ENCODE peak calls at places on chromosome 20, in six cellular contexts. One of them, this sample, is unnamed. For H3K79me2, the result is how much of the 10 kb centered on the place peaks cover.

GRCh38 chr20:11216451-11217314 is 542.9 kb upstream of the JAG1 start:
- DNase-seq in GM23338: no peak
- DNase-seq in OCI-LY7: no peak
- DNase-seq in keratinocyte: no peak
- DNase-seq in GM23248: peak
- DNase-seq in neural progenitor cell: no peak
- DNase-seq in this sample: peak

GRCh38 chr20:23508896-23509579 is 18.1 kb downstream of the CST8 start:
- DNase-seq in GM23248: no peak
- DNase-seq in keratinocyte: no peak
- DNase-seq in neural progenitor cell: peak
- DNase-seq in OCI-LY7: no peak
- DNase-seq in GM23338: no peak
- DNase-seq in this sample: no peak

GRCh38 chr20:61654726-61655125 is 402.7 kb downstream of the CDH4 start:
- DNase-seq in OCI-LY7: no peak
- DNase-seq in neural progenitor cell: no peak
- DNase-seq in GM23338: no peak
- DNase-seq in GM23248: no peak
- DNase-seq in keratinocyte: no peak
- DNase-seq in this sample: no peak

GRCh38 chr20:45592574-45593189 is 13.6 kb upstream of the WFDC8 start:
- DNase-seq in GM23338: peak
- DNase-seq in GM23248: peak
- DNase-seq in neural progenitor cell: peak
- DNase-seq in keratinocyte: no peak
- DNase-seq in OCI-LY7: peak
- DNase-seq in this sample: peak

GRCh38 chr20:33993800-33994623 is at the start of gene RALY:
- DNase-seq in OCI-LY7: peak
- DNase-seq in keratinocyte: no peak
- DNase-seq in GM23248: peak
- DNase-seq in neural progenitor cell: peak
- DNase-seq in GM23338: peak
- DNase-seq in this sample: peak

GRCh38 chr20:31633339-31633914 is 4.3 kb upstream of the COX4I2 start:
- DNase-seq in GM23338: no peak
- DNase-seq in keratinocyte: no peak
- DNase-seq in GM23248: no peak
- DNase-seq in neural progenitor cell: no peak
- DNase-seq in OCI-LY7: no peak
- DNase-seq in this sample: peak

GRCh38 chr20:19767070-19767469 is 9.0 kb downstream of the RIN2 start:
- DNase-seq in GM23248: no peak
- DNase-seq in GM23338: no peak
- DNase-seq in keratinocyte: no peak
- DNase-seq in neural progenitor cell: no peak
- DNase-seq in OCI-LY7: no peak
- DNase-seq in this sample: peak

GRCh38 chr20:4546786-4547185 is 174.9 kb upstream of the PRND start:
- DNase-seq in GM23248: peak
- DNase-seq in neural progenitor cell: no peak
- DNase-seq in OCI-LY7: no peak
- DNase-seq in keratinocyte: peak
- DNase-seq in GM23338: no peak
- DNase-seq in this sample: peak

GRCh38 chr20:33719989-33720709 is at the start of gene PXMP4:
- DNase-seq in keratinocyte: peak
- DNase-seq in OCI-LY7: peak
- DNase-seq in neural progenitor cell: peak
- DNase-seq in GM23248: peak
- DNase-seq in GM23338: peak
- DNase-seq in this sample: peak

GRCh38 chr20:43938932-43939761 is 24.5 kb downstream of the TOX2 start:
- DNase-seq in OCI-LY7: no peak
- DNase-seq in GM23248: peak
- DNase-seq in keratinocyte: peak
- DNase-seq in neural progenitor cell: no peak
- DNase-seq in GM23338: no peak
- DNase-seq in this sample: peak

GRCh38 chr20:56759741-56760278 is 130.7 kb downstream of the TFAP2C start:
- DNase-seq in GM23248: no peak
- DNase-seq in OCI-LY7: no peak
- DNase-seq in keratinocyte: no peak
- DNase-seq in GM23338: no peak
- DNase-seq in neural progenitor cell: no peak
- DNase-seq in this sample: no peak

GRCh38 chr20:6685181-6685582 is 82.3 kb upstream of the BMP2 start:
- DNase-seq in OCI-LY7: no peak
- DNase-seq in neural progenitor cell: no peak
- DNase-seq in GM23338: no peak
- DNase-seq in keratinocyte: no peak
- DNase-seq in GM23248: peak
- DNase-seq in this sample: no peak

GRCh38 chr20:44706371-44707258 is 8.6 kb upstream of the CCN5 start:
- DNase-seq in GM23338: no peak
- DNase-seq in keratinocyte: no peak
- DNase-seq in neural progenitor cell: no peak
- DNase-seq in GM23248: peak
- DNase-seq in OCI-LY7: no peak
- DNase-seq in this sample: no peak

GRCh38 chr20:7742479-7742878 is 197.8 kb downstream of the HAO1 start:
- DNase-seq in GM23338: no peak
- DNase-seq in GM23248: peak
- DNase-seq in neural progenitor cell: no peak
- DNase-seq in OCI-LY7: no peak
- DNase-seq in keratinocyte: peak
- DNase-seq in this sample: peak

GRCh38 chr20:2762578-2763131 is 37.8 kb downstream of the CPXM1 start:
- DNase-seq in GM23248: no peak
- DNase-seq in OCI-LY7: no peak
- DNase-seq in keratinocyte: no peak
- DNase-seq in neural progenitor cell: no peak
- DNase-seq in GM23338: no peak
- DNase-seq in this sample: no peak

GRCh38 chr20:37849169-37849568 is 53.8 kb upstream of the VSTM2L start:
- DNase-seq in GM23338: no peak
- DNase-seq in OCI-LY7: no peak
- DNase-seq in GM23248: no peak
- DNase-seq in keratinocyte: no peak
- DNase-seq in neural progenitor cell: no peak
- DNase-seq in this sample: no peak

GRCh38 chr20:37852666-37853065 is 50.3 kb upstream of the VSTM2L start:
- DNase-seq in OCI-LY7: no peak
- DNase-seq in GM23338: no peak
- DNase-seq in GM23248: peak
- DNase-seq in neural progenitor cell: no peak
- DNase-seq in keratinocyte: no peak
- DNase-seq in this sample: no peak

GRCh38 chr20:37850724-37851123 is 52.2 kb upstream of the VSTM2L start:
- DNase-seq in GM23338: no peak
- DNase-seq in OCI-LY7: no peak
- DNase-seq in neural progenitor cell: no peak
- DNase-seq in GM23248: peak
- DNase-seq in keratinocyte: no peak
- DNase-seq in this sample: no peak

GRCh38 chr20:37856932-37857660 is 45.8 kb upstream of the VSTM2L start:
- DNase-seq in GM23248: peak
- DNase-seq in neural progenitor cell: no peak
- DNase-seq in keratinocyte: no peak
- DNase-seq in OCI-LY7: no peak
- DNase-seq in GM23338: no peak
- DNase-seq in this sample: no peak

DNA sequence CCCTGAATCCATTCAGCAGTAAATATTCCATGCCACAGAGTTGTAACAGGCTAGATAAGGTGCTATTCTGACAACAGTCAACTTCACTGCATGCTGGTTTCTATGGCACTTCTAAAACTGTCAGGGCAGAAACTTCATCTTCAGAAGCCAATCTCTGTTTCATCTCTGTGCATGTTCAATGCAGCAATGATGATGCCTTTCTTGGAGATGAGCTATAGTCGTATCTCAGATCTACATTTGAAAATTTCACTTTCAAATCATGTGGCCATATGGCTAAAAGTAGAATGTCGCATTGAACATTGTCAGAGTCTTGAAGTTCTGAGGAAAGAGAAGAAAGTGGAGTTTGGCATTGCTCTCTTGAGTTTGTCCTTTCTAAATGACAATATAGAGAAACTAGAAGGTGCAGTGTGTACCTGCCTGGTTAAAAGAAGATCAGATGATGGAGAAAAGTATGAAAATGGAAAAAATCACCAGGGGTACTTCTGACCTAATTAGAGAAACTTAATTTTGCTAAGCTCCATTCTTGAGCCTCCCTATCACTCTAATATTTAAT is 49.0 kb upstream of the VSTM2L start:
- DNase-seq in GM23248: no peak
- DNase-seq in OCI-LY7: no peak
- DNase-seq in keratinocyte: no peak
- DNase-seq in GM23338: no peak
- DNase-seq in neural progenitor cell: no peak
- DNase-seq in this sample: no peak
- H3K4me2 ChIP-seq in GM23248: no peak
- H3K4me2 ChIP-seq in OCI-LY7: no peak
- H3K4me2 ChIP-seq in keratinocyte: no peak
- H3K4me2 ChIP-seq in GM23338: no peak
- H3K4me2 ChIP-seq in neural progenitor cell: no peak
- H3K4me2 ChIP-seq in this sample: no peak

GRCh38 chr20:47418061-47418616 is 61.6 kb upstream of the ZMYND8 start:
- DNase-seq in neural progenitor cell: no peak
- DNase-seq in GM23248: no peak
- DNase-seq in keratinocyte: no peak
- DNase-seq in OCI-LY7: no peak
- DNase-seq in GM23338: no peak
- DNase-seq in this sample: no peak
- H2AFZ ChIP-seq in neural progenitor cell: no peak
- H2AFZ ChIP-seq in GM23248: no peak
- H2AFZ ChIP-seq in keratinocyte: no peak
- H2AFZ ChIP-seq in OCI-LY7: peak
- H2AFZ ChIP-seq in GM23338: peak
- H2AFZ ChIP-seq in this sample: no peak

GRCh38 chr20:58439974-58440767 is 51.1 kb downstream of the VAPB start:
- DNase-seq in neural progenitor cell: no peak
- DNase-seq in keratinocyte: no peak
- DNase-seq in OCI-LY7: no peak
- DNase-seq in GM23338: no peak
- DNase-seq in GM23248: no peak
- DNase-seq in this sample: no peak

GRCh38 chr20:58435237-58435636 is 46.2 kb downstream of the VAPB start:
- DNase-seq in GM23338: no peak
- DNase-seq in keratinocyte: no peak
- DNase-seq in neural progenitor cell: no peak
- DNase-seq in GM23248: no peak
- DNase-seq in OCI-LY7: no peak
- DNase-seq in this sample: no peak

GRCh38 chr20:58441723-58442122 is 52.7 kb downstream of the VAPB start:
- DNase-seq in GM23248: no peak
- DNase-seq in keratinocyte: no peak
- DNase-seq in neural progenitor cell: no peak
- DNase-seq in GM23338: no peak
- DNase-seq in OCI-LY7: no peak
- DNase-seq in this sample: no peak

GRCh38 chr20:58436868-58437645 is 48.0 kb downstream of the VAPB start:
- DNase-seq in neural progenitor cell: no peak
- DNase-seq in OCI-LY7: no peak
- DNase-seq in GM23248: no peak
- DNase-seq in GM23338: no peak
- DNase-seq in keratinocyte: no peak
- DNase-seq in this sample: peak

DNA sequence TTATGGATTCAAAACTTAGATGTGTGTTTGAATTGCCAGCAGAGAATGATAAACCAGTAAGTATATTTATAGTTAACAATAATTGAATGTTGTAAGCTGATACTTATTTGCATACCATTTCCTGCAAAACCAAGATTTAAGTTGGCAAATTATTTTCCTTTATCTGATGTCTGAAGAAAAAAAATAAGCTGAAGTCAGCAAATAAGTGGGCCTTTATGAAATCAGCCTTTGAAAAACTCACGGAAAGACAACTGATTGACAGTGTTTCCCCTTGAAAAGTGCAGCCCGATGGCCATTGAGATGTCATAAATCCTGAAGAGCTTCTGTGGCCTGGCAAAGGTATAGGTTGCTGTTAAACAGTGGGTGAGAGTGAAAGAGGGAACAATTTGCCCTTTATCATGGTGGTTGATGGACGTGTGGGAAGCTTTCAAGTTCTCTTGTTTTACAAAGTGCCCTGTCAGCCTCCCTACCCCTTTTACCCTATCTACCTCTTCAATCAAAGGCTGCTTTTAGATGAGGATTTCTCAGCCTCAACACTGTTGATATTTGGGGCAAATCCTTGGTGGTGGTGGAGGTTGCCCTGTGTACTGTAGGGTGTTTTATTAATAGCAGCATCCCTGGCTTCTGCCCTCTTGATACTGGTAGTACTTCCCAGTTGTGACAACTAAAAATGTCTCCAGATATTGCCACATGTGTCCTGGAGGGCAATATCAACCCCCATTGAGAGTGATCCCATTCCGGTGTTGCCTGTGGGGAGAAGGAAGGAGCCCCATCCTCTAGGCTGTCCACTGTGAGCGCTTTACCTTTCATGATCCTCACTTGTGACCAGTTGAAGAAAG is 50.2 kb downstream of the VAPB start:
- DNase-seq in GM23248: no peak
- DNase-seq in OCI-LY7: no peak
- DNase-seq in GM23338: no peak
- DNase-seq in keratinocyte: no peak
- DNase-seq in neural progenitor cell: no peak
- DNase-seq in this sample: no peak
- H3K79me2 ChIP-seq in GM23248: half or more
- H3K79me2 ChIP-seq in OCI-LY7: under half
- H3K79me2 ChIP-seq in GM23338: half or more
- H3K79me2 ChIP-seq in keratinocyte: under half
- H3K79me2 ChIP-seq in neural progenitor cell: half or more
- H3K79me2 ChIP-seq in this sample: half or more

DNA sequence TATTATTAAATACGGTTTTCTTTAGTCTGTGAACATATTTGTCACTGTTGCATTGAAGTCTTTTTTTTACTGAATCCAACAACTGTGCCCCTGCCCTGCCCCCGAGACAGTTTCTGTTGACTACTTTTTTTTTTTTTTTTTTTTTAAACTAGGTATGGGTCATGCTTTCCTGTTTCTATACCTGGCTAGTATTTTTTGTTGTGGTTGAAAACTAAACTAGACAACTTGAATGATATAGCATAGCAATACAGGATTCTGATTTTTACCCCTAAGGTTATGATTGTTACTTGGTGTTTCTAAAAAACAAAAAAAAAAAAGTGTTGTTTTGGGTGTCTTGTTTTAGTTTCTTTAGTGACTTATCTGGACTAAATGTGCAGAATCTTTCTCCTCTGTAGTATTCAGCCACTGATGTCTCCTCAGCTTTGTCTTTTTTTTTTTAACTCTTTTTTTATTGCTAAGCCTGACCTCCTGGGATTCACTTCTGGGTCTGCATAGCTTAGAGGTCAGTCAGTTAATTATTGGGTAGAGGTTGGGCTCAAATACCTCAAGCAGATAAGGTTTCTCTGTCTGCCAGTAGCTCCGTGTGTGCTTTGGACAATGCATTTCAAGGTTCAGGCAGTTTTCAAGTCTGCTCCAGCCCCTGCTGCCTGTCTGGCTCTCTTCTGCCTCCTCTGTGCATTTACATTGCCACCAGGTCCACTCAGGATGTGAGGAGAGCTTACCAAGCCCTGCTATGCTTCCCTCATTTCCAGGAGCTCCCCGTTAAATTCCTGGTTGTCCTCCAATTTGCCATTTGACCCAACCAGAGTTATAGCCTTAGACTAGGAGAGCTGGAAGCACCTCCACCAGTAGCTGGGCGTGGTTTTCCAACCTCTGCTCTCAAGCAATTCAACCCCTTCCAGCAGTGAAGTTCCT is 91.4 kb downstream of the SYNDIG1 start:
- DNase-seq in neural progenitor cell: no peak
- DNase-seq in OCI-LY7: no peak
- DNase-seq in GM23338: no peak
- DNase-seq in GM23248: no peak
- DNase-seq in keratinocyte: no peak
- DNase-seq in this sample: peak
- H3K4me2 ChIP-seq in neural progenitor cell: no peak
- H3K4me2 ChIP-seq in OCI-LY7: no peak
- H3K4me2 ChIP-seq in GM23338: no peak
- H3K4me2 ChIP-seq in GM23248: no peak
- H3K4me2 ChIP-seq in keratinocyte: no peak
- H3K4me2 ChIP-seq in this sample: peak